ENCODE peak calls at places on chromosomes 1 and 21, in eight cellular contexts. F is uterus; Z is IMR-90; D is breast epithelium; L is endodermal cell; I is tibial artery; J is CD8-positive, alpha-beta T cell; P is tibial nerve. C is an unnamed sample.

GRCh38 chr1:44089371-44090070 is 29.1 kb upstream of the KLF17 start:
- DNase-seq in L (peak; percentile 84), I (no peak), Z (no peak), J (no peak), P (no peak), F (no peak), D (no peak), C (no peak)

GRCh38 chr1:180247580-180247979 is 17.5 kb downstream of the LHX4 start:
- DNase-seq in D (no peak), Z (no peak), I (no peak), J (no peak), F (no peak), L (no peak), P (no peak), C (no peak)

GRCh38 chr1:201002510-201002909 is 21.0 kb downstream of the KIF21B start:
- DNase-seq in J (no peak), L (no peak), F (no peak), P (no peak), Z (no peak), I (no peak), D (no peak), C (no peak)

GRCh38 chr1:202122639-202123335 is at the start of gene GPR37L1:
- DNase-seq in J (no peak), I (peak; percentile 50), L (peak; percentile 93), P (peak; percentile 44), F (peak; percentile 48), Z (peak; percentile 50), D (no peak), C (peak; percentile 71)

GRCh38 chr1:233060595-233060994 is 110.2 kb downstream of the NTPCR start:
- DNase-seq in L (no peak), D (no peak), F (no peak), P (no peak), Z (no peak), J (no peak), I (no peak), C (no peak)

GRCh38 chr1:184027751-184028682 is 9.5 kb downstream of the COLGALT2 start:
- DNase-seq in F (no peak), P (no peak), D (no peak), J (no peak), L (no peak), I (no peak), Z (no peak), C (no peak)

GRCh38 chr1:8858112-8858668 is 20.3 kb downstream of the ENO1 start:
- DNase-seq in J (no peak), P (no peak), F (no peak), Z (peak; percentile 88), D (no peak), L (peak; percentile 62), I (no peak), C (peak; percentile 78)

GRCh38 chr1:227072991-227073390 is 132.9 kb downstream of the COQ8A start:
- DNase-seq in I (no peak), P (no peak), Z (peak; percentile 72), F (no peak), D (no peak), J (no peak), L (no peak), C (no peak)

DNA sequence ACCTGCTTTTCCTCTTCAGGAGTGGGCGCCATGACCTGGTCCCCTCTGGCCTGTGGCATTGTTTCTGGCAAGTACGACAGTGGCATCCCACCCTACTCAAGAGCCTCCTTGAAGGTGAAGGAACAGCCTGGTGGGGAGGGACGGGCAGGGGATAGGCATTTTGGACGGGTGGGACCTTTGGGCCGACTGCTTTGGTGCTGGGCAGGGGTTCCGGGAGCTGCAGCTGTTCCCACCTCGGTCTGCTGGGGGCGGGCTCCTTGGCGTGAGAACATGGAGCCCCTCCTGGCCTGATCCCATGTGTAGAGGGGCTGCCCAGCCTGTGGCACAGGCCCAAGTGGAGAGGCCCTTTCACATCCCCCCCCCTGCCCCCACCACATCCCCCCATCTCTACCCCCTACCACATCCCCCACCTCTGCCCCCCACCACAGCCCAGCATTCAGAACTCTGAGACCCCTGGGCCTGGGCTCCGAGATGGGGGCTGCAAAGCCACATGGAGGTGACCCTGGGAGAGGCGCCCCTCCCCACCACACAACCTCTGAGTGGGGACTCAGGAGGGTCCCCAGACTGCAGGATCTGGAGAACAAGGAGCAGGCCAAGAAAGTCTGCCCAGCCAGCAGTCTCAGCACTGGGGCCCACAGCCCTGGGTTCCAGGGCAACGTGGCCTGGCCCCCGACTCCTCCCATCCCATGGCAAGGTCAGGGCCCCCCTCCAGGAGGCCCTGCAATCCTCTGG is 50.0 kb downstream of the KCNAB2 start:
- DNase-seq in J (no peak), I (no peak), F (no peak), P (no peak), D (no peak), Z (no peak), L (no peak), C (no peak)
- H3K4me1 ChIP-seq in J (no peaks in the 10 kb centered on the region), I (no peaks in the 10 kb centered on the region), F (peaks cover 4% of the 10 kb centered on the region), P (no peaks in the 10 kb centered on the region), D (no peaks in the 10 kb centered on the region), Z (no peaks in the 10 kb centered on the region), L (no peaks in the 10 kb centered on the region), C (no peaks in the 10 kb centered on the region)

GRCh38 chr1:12540580-12541273 is 77.3 kb downstream of the DHRS3 start:
- DNase-seq in D (no peak), F (no peak), I (peak; percentile 20), J (no peak), Z (no peak), L (no peak), P (no peak), C (no peak)

GRCh38 chr1:12541274-12542137 is 76.5 kb downstream of the DHRS3 start:
- DNase-seq in P (no peak), Z (peak; percentile 67), D (peak; percentile 55), I (peak; percentile 68), L (peak; percentile 58), J (no peak), F (peak; percentile 82), C (no peak)

GRCh38 chr1:12539320-12539704 is 78.7 kb downstream of the DHRS3 start:
- DNase-seq in D (no peak), I (no peak), Z (no peak), P (no peak), F (peak; percentile 14), J (no peak), L (no peak), C (no peak)

GRCh38 chr1:12537906-12538461 is 80.0 kb downstream of the DHRS3 start:
- DNase-seq in P (no peak), Z (no peak), F (peak; percentile 9), J (no peak), D (no peak), I (peak; percentile 11), L (no peak), C (no peak)

GRCh38 chr1:12539705-12540579 is 78.1 kb downstream of the DHRS3 start:
- DNase-seq in Z (peak; percentile 93), P (peak; percentile 65), D (peak; percentile 81), J (no peak), L (peak; percentile 79), I (peak; percentile 93), F (peak; percentile 88), C (no peak)
- H3K4me3 ChIP-seq in Z (no peak overlapping the region), P (no peak overlapping the region), D (peak overlapping the region; percentile 42), J (no peak overlapping the region), L (no peak overlapping the region), I (peak overlapping the region; percentile 26), F (no peak overlapping the region), C (no peak overlapping the region)

DNA sequence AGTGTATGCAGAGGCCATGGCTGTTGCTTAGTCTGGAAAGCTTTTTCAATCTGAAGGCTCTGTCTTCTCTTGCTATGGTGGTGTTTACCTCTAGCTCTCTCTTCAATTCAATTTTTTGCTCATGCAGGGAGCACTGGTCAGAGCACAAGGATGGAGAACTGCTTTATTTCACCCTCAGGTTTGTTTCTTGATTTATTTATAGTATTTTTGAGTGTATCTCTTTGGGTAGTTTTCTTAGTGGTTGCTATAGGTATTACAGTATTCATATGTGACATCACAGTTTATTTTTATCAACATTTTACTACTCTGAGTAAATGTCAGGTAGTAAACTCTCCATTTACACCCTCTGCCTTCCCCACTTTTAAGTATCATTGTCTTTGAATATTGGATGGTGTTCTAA is 147.9 kb downstream of the RASAL2 start:
- DNase-seq in P (no peak), J (no peak), Z (no peak), F (no peak), D (no peak), L (no peak), I (no peak), C (no peak)
- TF ChIP-seq CTCF in P (no peak), J (no peak), Z (peak; percentile 20), F (no peak), D (no peak), L (peak; percentile 58), I (no peak), C (peak; percentile 41)

GRCh38 chr21:33199516-33200217 is 30.1 kb upstream of the IFNAR2 start:
- DNase-seq in Z (peak; percentile 95), L (peak; percentile 88), J (peak; percentile 84), I (peak; percentile 88), D (peak; percentile 80), F (peak; percentile 73), P (peak; percentile 65), C (peak; percentile 81)
- H3K4me1 ChIP-seq in Z (peaks cover 8% of the 10 kb centered on the region), L (peaks cover 3% of the 10 kb centered on the region), J (peaks cover 19% of the 10 kb centered on the region), I (no peaks in the 10 kb centered on the region), D (no peaks in the 10 kb centered on the region), F (no peaks in the 10 kb centered on the region), P (peaks cover 29% of the 10 kb centered on the region), C (peaks cover 23% of the 10 kb centered on the region)

DNA sequence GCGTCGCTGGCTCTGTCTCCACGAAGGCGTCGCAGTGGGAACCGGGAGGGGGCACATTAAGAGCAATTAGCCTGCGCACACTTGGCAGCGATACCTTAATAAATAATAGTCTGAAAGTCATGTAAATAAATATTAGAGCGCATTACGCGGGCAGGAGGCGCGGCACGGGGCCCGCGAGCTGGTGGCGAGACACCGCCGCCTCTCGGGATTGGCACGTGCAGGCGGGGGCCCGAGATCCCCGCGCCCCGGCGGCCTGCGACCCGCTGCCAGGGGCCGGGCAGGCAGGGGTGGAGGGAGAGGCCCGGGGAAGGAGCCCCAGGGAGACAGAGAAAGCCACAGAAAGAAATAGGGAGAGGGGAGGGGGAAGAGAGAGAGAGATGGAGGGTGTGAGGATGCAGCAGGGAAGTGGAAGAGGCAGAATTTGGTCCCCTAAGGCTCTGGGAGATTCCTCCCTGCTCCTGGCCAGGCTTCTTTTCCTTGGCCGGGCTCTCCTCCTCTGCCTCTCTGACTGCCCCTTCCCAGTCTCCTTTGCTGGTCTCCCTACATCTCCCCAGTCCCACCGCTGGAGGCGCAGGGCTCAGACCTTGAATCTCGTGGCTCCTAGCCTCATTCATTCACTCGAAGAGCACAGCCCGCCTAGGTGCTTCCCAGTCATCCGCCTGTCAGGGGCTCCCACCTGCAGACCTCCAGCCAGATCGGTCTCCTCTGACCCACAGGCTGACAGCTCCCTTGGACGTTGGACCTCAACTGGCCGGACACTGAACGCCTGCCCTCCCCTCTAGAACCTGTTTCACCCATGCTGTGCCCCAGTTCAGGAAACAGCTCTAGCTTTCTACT is 76.3 kb downstream of the VWA5B1 start:
- DNase-seq in I (no peak), P (no peak), J (no peak), L (peak; percentile 93), D (no peak), Z (peak; percentile 45), F (no peak), C (peak; percentile 69)
- H3K4me3 ChIP-seq in I (peak overlapping the region; percentile 16), P (no peak overlapping the region), J (no peak overlapping the region), L (peak overlapping the region; percentile 72), D (peak overlapping the region; percentile 62), Z (peak overlapping the region; percentile 24), F (no peak overlapping the region), C (peak overlapping the region; percentile 22)

GRCh38 chr1:198553017-198553416 is 12.5 kb upstream of the ATP6V1G3 start:
- DNase-seq in F (no peak), J (no peak), I (no peak), P (no peak), Z (no peak), L (no peak), D (no peak), C (no peak)
- TF ChIP-seq CTCF in F (no peak), J (no peak), I (no peak), P (no peak), Z (no peak), L (peak; percentile 69), D (no peak), C (no peak)

GRCh38 chr21:22711636-22712035 is 1713.4 kb downstream of the NCAM2 start:
- DNase-seq in J (no peak), D (no peak), F (no peak), Z (no peak), P (no peak), L (no peak), I (no peak), C (no peak)
- H3K4me1 ChIP-seq in J (no peaks in the 10 kb centered on the region), D (no peaks in the 10 kb centered on the region), F (no peaks in the 10 kb centered on the region), Z (no peaks in the 10 kb centered on the region), P (no peaks in the 10 kb centered on the region), L (no peaks in the 10 kb centered on the region), I (no peaks in the 10 kb centered on the region), C (no peaks in the 10 kb centered on the region)

C was measured in Caco-2.